ENCODE peak calls at places on chromosomes 6 and 20, in four cellular contexts. I, Y, X and G are unnamed samples.

GRCh38 chr6:100176951-100177710 is 183.1 kb upstream of the MCHR2 start:
- DNase-seq in I (no peak), Y (no peak), X (no peak), G (no peak)

GRCh38 chr6:154960299-154960796 is 34.8 kb upstream of the TIAM2 start:
- DNase-seq in I (no peak), Y (no peak), X (no peak), G (peak)

GRCh38 chr6:87731818-87732661 is 30.0 kb upstream of the AKIRIN2 start:
- DNase-seq in I (no peak), Y (peak), X (no peak), G (peak)

GRCh38 chr6:106103728-106104109 is 17.6 kb downstream of the PRDM1 start:
- DNase-seq in I (peak), Y (peak), X (no peak), G (no peak)

GRCh38 chr6:139483082-139483481 is 108.6 kb upstream of the CITED2 start:
- DNase-seq in I (no peak), Y (no peak), X (no peak), G (no peak)

GRCh38 chr6:42890311-42891198 is 11.1 kb downstream of the RPL7L1 start:
- DNase-seq in I (peak), Y (peak), X (peak), G (peak)

GRCh38 chr20:31967830-31968249 is at the start of gene XKR7:
- DNase-seq in I (no peak), Y (no peak), X (no peak), G (no peak)

GRCh38 chr6:10414766-10415592 is at the start of gene TFAP2A:
- DNase-seq in I (no peak), Y (no peak), X (no peak), G (no peak)

GRCh38 chr6:75205776-75206334 is at the start of gene COL12A1:
- DNase-seq in I (no peak), Y (no peak), X (peak), G (peak)

GRCh38 chr20:1186367-1186991 is 1.7 kb upstream of the TMEM74B start:
- DNase-seq in I (no peak), Y (no peak), X (no peak), G (no peak)

GRCh38 chr20:4781637-4782349 is 60.1 kb downstream of the PRND start:
- DNase-seq in I (no peak), Y (no peak), X (no peak), G (no peak)

GRCh38 chr6:32854376-32855178 is 585 bp downstream of the PSMB9 start:
- DNase-seq in I (no peak), Y (peak), X (no peak), G (no peak)

GRCh38 chr6:10687582-10687981 is 6.8 kb downstream of the C6orf52 start:
- DNase-seq in I (no peak), Y (no peak), X (no peak), G (no peak)

GRCh38 chr6:127641905-127642304 is 64.9 kb downstream of the C6orf58 start:
- DNase-seq in I (no peak), Y (no peak), X (peak), G (peak)

GRCh38 chr20:5221078-5221430 is 94.2 kb downstream of the CDS2 start:
- DNase-seq in I (no peak), Y (no peak), X (no peak), G (no peak)

GRCh38 chr6:156316613-156317012 is 460.6 kb upstream of the ARID1B start:
- DNase-seq in I (no peak), Y (no peak), X (no peak), G (no peak)

GRCh38 chr20:58233881-58234528 is 5.6 kb upstream of the ANKRD60 start:
- DNase-seq in I (no peak), Y (peak), X (no peak), G (no peak)

GRCh38 chr20:54199721-54200176 is 8.1 kb upstream of the PFDN4 start:
- DNase-seq in I (peak), Y (peak), X (peak), G (peak)

GRCh38 chr20:51660741-51661608 is 107.2 kb downstream of the ATP9A start:
- DNase-seq in I (no peak), Y (no peak), X (no peak), G (no peak)

GRCh38 chr6:105051941-105052471 is 95.1 kb downstream of the LIN28B start:
- DNase-seq in I (no peak), Y (no peak), X (no peak), G (no peak)

GRCh38 chr6:76881414-76881813 is 581.9 kb downstream of the HTR1B start:
- DNase-seq in I (no peak), Y (no peak), X (no peak), G (no peak)

GRCh38 chr6:43803055-43803782 is 33.2 kb downstream of the VEGFA start:
- DNase-seq in I (no peak), Y (no peak), X (peak), G (no peak)

GRCh38 chr6:32947552-32948465 is 5.1 kb downstream of the HLA-DMA start:
- DNase-seq in I (no peak), Y (peak), X (peak), G (no peak)

GRCh38 chr6:4355241-4355640 is 219.9 kb upstream of the ECI2 start:
- DNase-seq in I (no peak), Y (no peak), X (no peak), G (no peak)

GRCh38 chr6:971981-972640 is 279.2 kb upstream of the EXOC2 start:
- DNase-seq in I (no peak), Y (no peak), X (no peak), G (no peak)

GRCh38 chr20:44204156-44204831 is 6.3 kb downstream of the OSER1 start:
- DNase-seq in I (no peak), Y (no peak), X (no peak), G (no peak)

GRCh38 chr6:15555101-15556038 is 107.5 kb downstream of the DTNBP1 start:
- DNase-seq in I (no peak), Y (no peak), X (no peak), G (no peak)

GRCh38 chr20:60984666-60985065 is 267.4 kb upstream of the CDH4 start:
- DNase-seq in I (no peak), Y (no peak), X (no peak), G (no peak)

GRCh38 chr20:22684072-22684762 is 99.8 kb upstream of the FOXA2 start:
- DNase-seq in I (no peak), Y (no peak), X (peak), G (peak)

GRCh38 chr6:93819189-93819588 is 399.8 kb upstream of the EPHA7 start:
- DNase-seq in I (no peak), Y (no peak), X (no peak), G (no peak)

GRCh38 chr6:169073311-169073710 is 180.3 kb downstream of the THBS2 start:
- DNase-seq in I (no peak), Y (no peak), X (peak), G (no peak)

GRCh38 chr6:57177545-57178225 is 5.6 kb downstream of the BAG2 start:
- DNase-seq in I (no peak), Y (no peak), X (no peak), G (no peak)

GRCh38 chr6:135739288-135739687 is 112.2 kb upstream of the PDE7B start:
- DNase-seq in I (no peak), Y (no peak), X (no peak), G (no peak)

GRCh38 chr6:1016329-1017302 is 295.3 kb upstream of the FOXQ1 start:
- DNase-seq in I (no peak), Y (no peak), X (no peak), G (no peak)

GRCh38 chr6:64294034-64294433 is 658.4 kb downstream of the PHF3 start:
- DNase-seq in I (no peak), Y (no peak), X (no peak), G (no peak)

GRCh38 chr6:9404351-9405146 is 969.2 kb upstream of the SLC35B3 start:
- DNase-seq in I (no peak), Y (no peak), X (no peak), G (no peak)

GRCh38 chr6:37659561-37659960 is 38.1 kb downstream of the MDGA1 start:
- DNase-seq in I (no peak), Y (no peak), X (no peak), G (no peak)

GRCh38 chr6:141202641-141203040 is 930.1 kb upstream of the GJE1 start:
- DNase-seq in I (no peak), Y (no peak), X (no peak), G (no peak)

GRCh38 chr6:109296971-109297372 is 85.3 kb downstream of the CD164 start:
- DNase-seq in I (no peak), Y (no peak), X (no peak), G (no peak)

GRCh38 chr6:160161647-160161986 is 40.0 kb downstream of the SLC22A1 start:
- DNase-seq in I (no peak), Y (no peak), X (no peak), G (no peak)